ENCODE peak calls at places on chromosomes 6 and 20, in eight cellular contexts. I, A, W, P, R, L, Y and M are unnamed samples.

GRCh38 chr20:57158474-57158873 is 108.0 kb downstream of the BMP7 start:
- DNase-seq in Y (no peak), A (no peak), L (no peak), I (no peak), R (no peak), P (no peak), W (no peak), M (no peak)

GRCh38 chr20:753897-754635 is 14.2 kb downstream of the SLC52A3 start:
- DNase-seq in Y (no peak), L (no peak), I (no peak), P (no peak), W (no peak), A (no peak), R (no peak), M (no peak)

GRCh38 chr6:33104893-33105292 is 29.1 kb downstream of the HLA-DPB1 start:
- DNase-seq in R (no peak), L (no peak), W (no peak), P (no peak), I (no peak), Y (no peak), A (no peak), M (no peak)

GRCh38 chr6:42899871-42900270 is 16.0 kb upstream of the PTCRA start:
- DNase-seq in Y (no peak), I (no peak), P (no peak), R (no peak), L (no peak), W (no peak), A (no peak), M (no peak)

GRCh38 chr20:37394543-37395410 is 48.8 kb downstream of the SRC start:
- DNase-seq in P (no peak), L (no peak), R (peak; percentile 12), A (no peak), Y (no peak), I (no peak), W (no peak), M (no peak)

GRCh38 chr6:111625511-111626331 is 20.0 kb upstream of the TRAF3IP2 start:
- DNase-seq in Y (no peak), L (no peak), A (no peak), P (no peak), I (peak; percentile 42), R (no peak), W (no peak), M (no peak)

GRCh38 chr6:12007915-12008286 is 4.2 kb upstream of the HIVEP1 start:
- DNase-seq in L (no peak), R (no peak), Y (no peak), W (no peak), I (no peak), P (no peak), A (no peak), M (no peak)

GRCh38 chr6:158000530-158001307 is 19.1 kb downstream of the SYNJ2 start:
- DNase-seq in Y (no peak), W (no peak), P (no peak), R (no peak), L (no peak), I (no peak), A (no peak), M (no peak)